ENCODE peak calls at places on chromosomes 5 and 9, in seven cellular contexts. F is cardiac fibroblast; M is C1 segment of cervical spinal cord; U is bronchial epithelial cell; W is EH; Q is activated CD4-positive, alpha-beta T cell treated with anti-CD3 and anti-CD28 coated beads, Interleukin-2, amount 10 ng/mL, durations not matched to agents 7 days and 5 days; I is foreskin fibroblast. G is an unnamed sample.

GRCh38 chr9:112361602-112362001 is 18.3 kb upstream of the HSDL2 start:
- DNase-seq in F (peak; percentile 64), M (no peak), U (peak; percentile 48), W (peak; percentile 56), Q (peak; percentile 45), I (peak; percentile 71), G (peak; percentile 49)

GRCh38 chr5:140214831-140215230 is 39.8 kb downstream of the CYSTM1 start:
- DNase-seq in F (peak; percentile 67), M (no peak), U (peak; percentile 42), W (peak; percentile 66), Q (no peak), I (peak; percentile 75), G (peak; percentile 87)

GRCh38 chr5:107285772-107286171 is 385.0 kb downstream of the EFNA5 start:
- DNase-seq in F (no peak), M (no peak), U (no peak), W (no peak), Q (no peak), I (no peak), G (no peak)

GRCh38 chr9:23431459-23431858 is 394.6 kb downstream of the ELAVL2 start:
- DNase-seq in F (no peak), M (no peak), U (no peak), W (no peak), Q (no peak), I (no peak), G (no peak)

GRCh38 chr9:110446171-110446570 is 108.5 kb upstream of the TXNDC8 start:
- DNase-seq in F (no peak), M (no peak), U (no peak), W (peak; percentile 16), Q (no peak), I (peak; percentile 40), G (no peak)

GRCh38 chr5:75545131-75545530 is 33.4 kb downstream of the POLK start:
- DNase-seq in F (no peak), M (no peak), U (no peak), W (no peak), Q (no peak), I (no peak), G (no peak)

GRCh38 chr5:57313716-57314115 is 139.9 kb downstream of the GPBP1 start:
- DNase-seq in F (no peak), M (no peak), U (peak; percentile 64), W (no peak), Q (no peak), I (no peak), G (no peak)

GRCh38 chr9:96217358-96217755 is 84.6 kb downstream of the HSD17B3 start:
- DNase-seq in F (peak; percentile 55), M (no peak), U (no peak), W (no peak), Q (no peak), I (no peak), G (no peak)

GRCh38 chr5:82885657-82886389 is 191.4 kb downstream of the TMEM167A start:
- DNase-seq in F (no peak), M (no peak), U (peak; percentile 12), W (peak; percentile 24), Q (no peak), I (peak; percentile 25), G (no peak)

GRCh38 chr5:142792012-142792864 is 22.1 kb downstream of the ARHGAP26 start:
- DNase-seq in F (no peak), M (no peak), U (no peak), W (no peak), Q (no peak), I (no peak), G (no peak)

GRCh38 chr5:42426036-42426435 is 2.8 kb downstream of the GHR start:
- DNase-seq in F (peak; percentile 3), M (no peak), U (no peak), W (no peak), Q (no peak), I (no peak), G (no peak)

GRCh38 chr9:13446935-13447334 is 167.4 kb upstream of the MPDZ start:
- DNase-seq in F (peak; percentile 40), M (no peak), U (peak; percentile 8), W (no peak), Q (no peak), I (no peak), G (no peak)

GRCh38 chr5:168798065-168799023 is 219.2 kb upstream of the PANK3 start:
- DNase-seq in F (no peak), M (no peak), U (peak; percentile 37), W (no peak), Q (peak; percentile 13), I (no peak), G (no peak)

GRCh38 chr5:113161806-113162205 is 185.2 kb downstream of the DCP2 start:
- DNase-seq in F (no peak), M (no peak), U (peak; percentile 89), W (no peak), Q (no peak), I (peak; percentile 47), G (no peak)

GRCh38 chr5:11056560-11056959 is 295.5 kb upstream of the DAP start:
- DNase-seq in F (no peak), M (no peak), U (no peak), W (no peak), Q (no peak), I (no peak), G (no peak)

GRCh38 chr5:67211926-67212325 is 15.3 kb upstream of the CD180 start:
- DNase-seq in F (peak; percentile 71), M (no peak), U (peak; percentile 91), W (peak; percentile 83), Q (no peak), I (peak; percentile 77), G (peak; percentile 77)

GRCh38 chr5:133523013-133523658 is 89.2 kb downstream of the FSTL4 start:
- DNase-seq in F (no peak), M (no peak), U (no peak), W (no peak), Q (no peak), I (no peak), G (no peak)

GRCh38 chr5:57202811-57203210 is 29.0 kb downstream of the GPBP1 start:
- DNase-seq in F (no peak), M (no peak), U (no peak), W (no peak), Q (no peak), I (no peak), G (no peak)

GRCh38 chr9:78158286-78158685 is 77.6 kb upstream of the CEP78 start:
- DNase-seq in F (peak; percentile 46), M (no peak), U (no peak), W (no peak), Q (no peak), I (no peak), G (no peak)

GRCh38 chr5:121199238-121199999 is 652.3 kb upstream of the FTMT start:
- DNase-seq in F (peak; percentile 90), M (no peak), U (no peak), W (peak; percentile 34), Q (no peak), I (peak; percentile 92), G (peak; percentile 74)

GRCh38 chr5:31781772-31782171 is 142.8 kb downstream of the PDZD2 start:
- DNase-seq in F (no peak), M (no peak), U (peak; percentile 53), W (no peak), Q (no peak), I (no peak), G (no peak)

GRCh38 chr5:138832218-138832617 is 42.9 kb downstream of the LRRTM2 start:
- DNase-seq in F (peak; percentile 19), M (no peak), U (no peak), W (peak; percentile 49), Q (no peak), I (no peak), G (peak; percentile 30)

GRCh38 chr5:179762781-179763176 is 30.2 kb downstream of the MAML1 start:
- DNase-seq in F (no peak), M (no peak), U (peak; percentile 71), W (peak; percentile 69), Q (no peak), I (peak; percentile 80), G (no peak)

GRCh38 chr9:71814805-71815204 is 46.5 kb upstream of the CEMIP2 start:
- DNase-seq in F (peak; percentile 35), M (no peak), U (no peak), W (no peak), Q (no peak), I (peak; percentile 8), G (peak; percentile 73)